ENCODE peak calls at places on chromosomes 7 and 10, in eight cellular contexts. B is heart right ventricle; R is DND-41; J is astrocyte; G is CD8-positive, alpha-beta T cell; E is Panc1; U is stomach; V is endothelial cell of umbilical vein. T is an unnamed sample. For H3K36me3, the result is how much of the 10 kb centered on the place peaks cover.

GRCh38 chr10:23094786-23095403 is 484 bp upstream of the MSRB2 start:
- DNase-seq in J (peak), V (peak), R (no peak), U (no peak), B (no peak), E (peak), G (no peak), T (no peak)

GRCh38 chr7:114481995-114482394 is 67.4 kb downstream of the FOXP2 start:
- DNase-seq in G (no peak), J (peak), R (no peak), U (no peak), E (no peak), B (no peak), V (peak), T (no peak)

GRCh38 chr7:114939484-114940097 is 17.7 kb downstream of the MDFIC start:
- DNase-seq in B (no peak), R (no peak), J (no peak), U (no peak), V (no peak), E (no peak), G (no peak), T (no peak)

GRCh38 chr7:132757778-132758177 is 181.5 kb upstream of the PLXNA4 start:
- DNase-seq in B (no peak), E (no peak), V (no peak), J (peak), R (no peak), U (no peak), G (no peak), T (no peak)

GRCh38 chr10:100996678-100997363 is 2.8 kb upstream of the LZTS2 start:
- DNase-seq in E (no peak), G (no peak), J (no peak), V (no peak), B (no peak), U (peak), R (peak), T (no peak)

GRCh38 chr7:157228864-157229422 is 90.2 kb downstream of the UBE3C start:
- DNase-seq in V (peak), G (peak), U (no peak), J (no peak), B (no peak), R (peak), E (no peak), T (no peak)

GRCh38 chr7:50791921-50792341 is 9.2 kb upstream of the GRB10 start:
- DNase-seq in E (no peak), B (no peak), J (no peak), R (no peak), V (peak), G (no peak), U (no peak), T (no peak)

GRCh38 chr7:45129906-45130305 is 18.4 kb upstream of the TBRG4 start:
- DNase-seq in J (no peak), G (no peak), E (no peak), R (no peak), V (no peak), B (no peak), U (no peak), T (no peak)

GRCh38 chr10:13769926-13770325 is 183.2 kb downstream of the PRPF18 start:
- DNase-seq in J (peak), U (no peak), E (no peak), G (no peak), B (no peak), R (no peak), V (no peak), T (no peak)

GRCh38 chr10:128982179-128982915 is 484.7 kb upstream of the MGMT start:
- DNase-seq in E (no peak), B (no peak), G (no peak), R (no peak), V (no peak), U (no peak), J (no peak), T (no peak)

GRCh38 chr10:6384031-6384430 is 181.3 kb downstream of the PFKFB3 start:
- DNase-seq in E (no peak), R (no peak), V (no peak), G (no peak), U (no peak), J (no peak), B (no peak), T (no peak)

GRCh38 chr10:78194539-78195402 is 161.1 kb downstream of the RPS24 start:
- DNase-seq in E (no peak), B (no peak), V (no peak), R (no peak), U (no peak), G (no peak), J (no peak), T (no peak)

GRCh38 chr7:36165802-36166201 is 12.7 kb downstream of the EEPD1 start:
- DNase-seq in J (no peak), B (no peak), E (no peak), R (no peak), V (no peak), G (no peak), U (no peak), T (no peak)

GRCh38 chr10:131859341-131860020 is 41.3 kb upstream of the PPP2R2D start:
- DNase-seq in J (no peak), U (no peak), R (no peak), E (no peak), G (no peak), V (no peak), B (no peak), T (no peak)

GRCh38 chr7:143172354-143172753 is 10.9 kb upstream of the TAS2R39 start:
- DNase-seq in U (peak), G (no peak), B (no peak), J (no peak), V (peak), E (no peak), R (no peak), T (no peak)

GRCh38 chr10:27611209-27611608 is 107.1 kb downstream of the RAB18 start:
- DNase-seq in R (no peak), B (no peak), V (no peak), E (no peak), J (peak), U (no peak), G (no peak), T (peak)

GRCh38 chr10:126972622-126973414 is 67.6 kb downstream of the DOCK1 start:
- DNase-seq in J (peak), E (no peak), G (no peak), V (peak), R (no peak), B (no peak), U (no peak), T (peak)

GRCh38 chr10:103481974-103482531 is 3.0 kb upstream of the CALHM3 start:
- DNase-seq in J (peak), U (no peak), G (no peak), R (peak), E (peak), B (peak), V (peak), T (no peak)

GRCh38 chr7:134434701-134435100 is 24.2 kb downstream of the AKR1B1 start:
- DNase-seq in R (no peak), G (no peak), B (no peak), J (no peak), U (no peak), E (no peak), V (no peak), T (no peak)

GRCh38 chr7:117250801-117251200 is 72.1 kb downstream of the WNT2 start:
- DNase-seq in U (no peak), E (no peak), V (no peak), G (no peak), B (no peak), R (no peak), J (peak), T (no peak)

GRCh38 chr7:134440067-134440466 is 18.8 kb downstream of the AKR1B1 start:
- DNase-seq in B (peak), R (no peak), V (no peak), E (no peak), G (no peak), U (no peak), J (no peak), T (no peak)

GRCh38 chr10:60649485-60650271 is 128.6 kb upstream of the CDK1 start:
- DNase-seq in B (no peak), J (no peak), E (no peak), R (no peak), G (no peak), V (no peak), U (no peak), T (no peak)

GRCh38 chr10:119022846-119023552 is 6.5 kb upstream of the NANOS1 start:
- DNase-seq in B (no peak), J (peak), V (no peak), G (no peak), E (no peak), R (no peak), U (no peak), T (peak)

GRCh38 chr10:59096631-59097030 is 79.8 kb upstream of the PHYHIPL start:
- DNase-seq in U (no peak), V (no peak), J (no peak), G (no peak), E (no peak), B (no peak), R (no peak), T (no peak)

GRCh38 chr7:42091461-42092229 is 145.4 kb downstream of the GLI3 start:
- DNase-seq in B (no peak), J (no peak), V (peak), R (no peak), E (no peak), G (no peak), U (peak), T (no peak)

GRCh38 chr10:17965649-17966048 is 13.9 kb downstream of the SLC39A12 start:
- DNase-seq in G (no peak), B (no peak), V (no peak), J (no peak), R (no peak), E (no peak), U (no peak), T (no peak)

GRCh38 chr7:14924398-14924797 is 21.8 kb upstream of the DGKB start:
- DNase-seq in R (no peak), V (no peak), U (no peak), J (no peak), E (no peak), G (no peak), B (no peak), T (no peak)
- TF ChIP-seq CTCF in R (no peak), V (no peak), U (no peak), J (no peak), E (no peak), G (no peak), B (peak), T (no peak)

GRCh38 chr7:8433477-8434289 is at the start of gene NXPH1:
- DNase-seq in V (peak), U (no peak), R (no peak), G (no peak), B (no peak), E (no peak), J (no peak), T (no peak)
- H3K4me3 ChIP-seq in V (no peak), U (peak), R (no peak), G (no peak), B (no peak), E (peak), J (no peak), T (no peak)

GRCh38 chr7:98191668-98192431 is 19.4 kb upstream of the BHLHA15 start:
- DNase-seq in B (no peak), G (no peak), U (no peak), E (no peak), R (no peak), V (no peak), J (no peak), T (no peak)
- H3K36me3 ChIP-seq in B (under half), G (under half), U (half or more), E (under half), R (half or more), V (under half), J (under half), T (under half)

DNA sequence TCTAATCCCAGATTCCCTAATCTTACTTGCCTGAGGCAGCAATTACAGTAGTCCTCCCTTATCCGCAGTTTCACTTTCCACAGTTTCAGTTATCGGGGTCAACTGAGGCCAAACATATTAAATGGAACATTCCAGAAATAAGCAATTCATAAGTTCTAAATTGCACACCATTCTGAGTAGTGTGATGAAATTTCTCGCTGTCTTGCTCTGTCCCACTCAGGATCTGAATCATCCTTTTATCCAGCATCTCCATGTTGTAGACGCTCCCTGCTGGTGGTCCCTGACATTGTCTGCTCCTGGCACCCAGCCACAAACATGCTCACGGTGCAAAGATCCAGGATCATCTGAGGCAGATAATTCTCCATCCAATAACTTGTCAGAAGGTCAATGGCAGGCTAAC is 128.7 kb upstream of the CXCL12 start:
- DNase-seq in B (no peak), E (no peak), U (no peak), J (no peak), V (no peak), G (no peak), R (no peak), T (no peak)
- TF ChIP-seq CTCF in B (peak), E (no peak), U (no peak), J (peak), V (no peak), G (no peak), R (no peak), T (peak)

T was measured in BJ.